ENCODE peak calls at places on chromosomes 13 and 19, in seven cellular contexts. J is fibroblast of villous mesenchyme; T is activated naive CD8-positive, alpha-beta T cell treated with anti-CD3 and anti-CD28 coated beads for 36 hours; X is stomach; N is MCF 10A; I is non-pigmented ciliary epithelial cell; W is stimulated activated CD4-positive, alpha-beta T cell treated with anti-CD3 and anti-CD28 coated beads, Interleukin-1b, Interleukin-23, amount 100 ng/mL, for 1 hour. D is an unnamed sample.

GRCh38 chr13:29801737-29802305 is 48.6 kb downstream of the UBL3 start:
- DNase-seq in J (peak), T (no peak), X (no peak), N (no peak), I (no peak), W (no peak), D (peak)

GRCh38 chr13:41916173-41916954 is 44.5 kb downstream of the VWA8 start:
- DNase-seq in J (peak), T (no peak), X (no peak), N (peak), I (peak), W (no peak), D (peak)

GRCh38 chr13:43831088-43831487 is 44.3 kb upstream of the ENOX1 start:
- DNase-seq in J (peak), T (no peak), X (no peak), N (peak), I (no peak), W (no peak), D (peak)

GRCh38 chr13:75258159-75258782 is 223.7 kb downstream of the TBC1D4 start:
- DNase-seq in J (peak), T (no peak), X (no peak), N (peak), I (no peak), W (no peak), D (peak)

GRCh38 chr19:33472696-33473624 is 48.6 kb downstream of the PEPD start:
- DNase-seq in J (peak), T (no peak), X (no peak), N (peak), I (peak), W (no peak), D (peak)

GRCh38 chr13:50805805-50806204 is 37.7 kb downstream of the DLEU7 start:
- DNase-seq in J (peak), T (no peak), X (no peak), N (peak), I (no peak), W (no peak), D (peak)

GRCh38 chr19:32469796-32470195 is 64.2 kb downstream of the DPY19L3 start:
- DNase-seq in J (no peak), T (no peak), X (no peak), N (no peak), I (peak), W (no peak), D (no peak)

GRCh38 chr19:48715681-48716171 is 3.8 kb downstream of the MAMSTR start:
- DNase-seq in J (peak), T (no peak), X (no peak), N (no peak), I (no peak), W (no peak), D (no peak)

GRCh38 chr13:45409993-45410392 is 8.2 kb downstream of the SLC25A30 start:
- DNase-seq in J (no peak), T (no peak), X (no peak), N (no peak), I (no peak), W (no peak), D (no peak)

GRCh38 chr13:35342440-35342839 is 134.0 kb downstream of the MAB21L1 start:
- DNase-seq in J (no peak), T (no peak), X (no peak), N (no peak), I (no peak), W (no peak), D (no peak)

GRCh38 chr19:11387154-11388034 is 3.3 kb upstream of the EPOR start:
- DNase-seq in J (no peak), T (no peak), X (no peak), N (no peak), I (no peak), W (no peak), D (no peak)

GRCh38 chr13:48775285-48775684 is 121.6 kb downstream of the CYSLTR2 start:
- DNase-seq in J (peak), T (no peak), X (no peak), N (no peak), I (peak), W (no peak), D (peak)

GRCh38 chr19:2246801-2247361 is 2.2 kb upstream of the AMH start:
- DNase-seq in J (no peak), T (no peak), X (peak), N (peak), I (no peak), W (no peak), D (no peak)

GRCh38 chr19:33815410-33816340 is 19.0 kb downstream of the KCTD15 start:
- DNase-seq in J (peak), T (no peak), X (no peak), N (peak), I (no peak), W (no peak), D (peak)

GRCh38 chr19:1509589-1510441 is 3.0 kb downstream of the ADAMTSL5 start:
- DNase-seq in J (no peak), T (no peak), X (no peak), N (no peak), I (no peak), W (no peak), D (no peak)

GRCh38 chr19:36210497-36210896 is 4.0 kb downstream of the ZNF565 start:
- DNase-seq in J (no peak), T (no peak), X (no peak), N (no peak), I (no peak), W (no peak), D (peak)

GRCh38 chr13:27130223-27131015 is 41.2 kb downstream of the USP12 start:
- DNase-seq in J (peak), T (no peak), X (no peak), N (peak), I (peak), W (no peak), D (peak)

GRCh38 chr13:83414393-83414792 is 467.9 kb downstream of the SLITRK1 start:
- DNase-seq in J (no peak), T (no peak), X (no peak), N (no peak), I (no peak), W (no peak), D (no peak)

GRCh38 chr19:49924004-49924880 is 4.8 kb upstream of the ATF5 start:
- DNase-seq in J (no peak), T (no peak), X (no peak), N (no peak), I (no peak), W (no peak), D (no peak)

GRCh38 chr19:1651548-1652394 is 644 bp downstream of the TCF3 start:
- DNase-seq in J (peak), T (peak), X (no peak), N (peak), I (no peak), W (no peak), D (peak)